ENCODE peak calls at places on chromosomes 6 and 20, in seven cellular contexts. W is H9; S is amniotic stem cell; A is adipocyte; B is heart left ventricle; K is stimulated activated CD4-positive, alpha-beta T cell treated with anti-CD3 and anti-CD28 coated beads, Interleukin-1b, Interleukin-23, amount 100 ng/mL, for 1 hour; Z is aorta. H is an unnamed sample.

GRCh38 chr20:56469077-56469449 is 636 bp downstream of the RTF2 start:
- DNase-seq in W (no peak), S (no peak), A (peak), B (no peak), K (no peak), Z (no peak), H (no peak)

GRCh38 chr20:42461321-42461720 is 728.4 kb downstream of the PTPRT start:
- DNase-seq in W (no peak), S (no peak), A (no peak), B (no peak), K (no peak), Z (no peak), H (no peak)

GRCh38 chr6:1612902-1613301 is 3.2 kb downstream of the FOXC1 start:
- DNase-seq in W (no peak), S (peak), A (peak), B (no peak), K (no peak), Z (no peak), H (peak)

GRCh38 chr6:137701942-137702341 is 165.1 kb upstream of the TNFAIP3 start:
- DNase-seq in W (no peak), S (no peak), A (no peak), B (no peak), K (no peak), Z (no peak), H (no peak)

GRCh38 chr6:133099573-133099972 is 141.6 kb upstream of the EYA4 start:
- DNase-seq in W (no peak), S (peak), A (peak), B (no peak), K (no peak), Z (no peak), H (no peak)

GRCh38 chr6:135887069-135887468 is 35.6 kb downstream of the PDE7B start:
- DNase-seq in W (no peak), S (no peak), A (no peak), B (no peak), K (no peak), Z (no peak), H (no peak)

GRCh38 chr6:77092971-77093370 is 370.3 kb downstream of the HTR1B start:
- DNase-seq in W (no peak), S (no peak), A (peak), B (no peak), K (no peak), Z (no peak), H (no peak)

GRCh38 chr6:157764346-157765068 is 58.5 kb upstream of the SNX9 start:
- DNase-seq in W (no peak), S (peak), A (peak), B (peak), K (peak), Z (peak), H (peak)

GRCh38 chr6:134984821-134985220 is 34.9 kb upstream of the ALDH8A1 start:
- DNase-seq in W (no peak), S (no peak), A (peak), B (no peak), K (no peak), Z (no peak), H (no peak)

GRCh38 chr6:53752856-53753255 is 41.9 kb upstream of the LRRC1 start:
- DNase-seq in W (no peak), S (peak), A (peak), B (no peak), K (no peak), Z (no peak), H (peak)

GRCh38 chr20:59159091-59159821 is 4.4 kb upstream of the ZNF831 start:
- DNase-seq in W (peak), S (no peak), A (no peak), B (no peak), K (no peak), Z (no peak), H (no peak)

GRCh38 chr6:2823104-2823850 is 18.4 kb downstream of the SERPINB1 start:
- DNase-seq in W (no peak), S (no peak), A (no peak), B (no peak), K (no peak), Z (no peak), H (no peak)

GRCh38 chr6:118397653-118398052 is 150.4 kb upstream of the PLN start:
- DNase-seq in W (no peak), S (no peak), A (no peak), B (no peak), K (no peak), Z (no peak), H (no peak)

GRCh38 chr6:84426002-84426705 is 198.7 kb upstream of the CEP162 start:
- DNase-seq in W (no peak), S (no peak), A (no peak), B (no peak), K (no peak), Z (no peak), H (no peak)

GRCh38 chr6:15997751-15998388 is 131.0 kb upstream of the MYLIP start:
- DNase-seq in W (no peak), S (no peak), A (no peak), B (no peak), K (no peak), Z (no peak), H (no peak)

GRCh38 chr6:7373739-7374138 is 15.8 kb downstream of the CAGE1 start:
- DNase-seq in W (no peak), S (no peak), A (no peak), B (no peak), K (no peak), Z (no peak), H (no peak)

GRCh38 chr6:106053484-106053883 is 32.7 kb upstream of the PRDM1 start:
- DNase-seq in W (no peak), S (no peak), A (no peak), B (no peak), K (no peak), Z (no peak), H (no peak)

GRCh38 chr6:135182993-135183531 is 2.0 kb downstream of the MYB start:
- DNase-seq in W (peak), S (no peak), A (peak), B (peak), K (peak), Z (peak), H (no peak)

GRCh38 chr20:26135325-26136110 is 438.9 kb upstream of the ZNF337 start:
- DNase-seq in W (no peak), S (no peak), A (no peak), B (no peak), K (no peak), Z (no peak), H (no peak)

GRCh38 chr6:135222623-135223022 is 41.5 kb downstream of the MYB start:
- DNase-seq in W (no peak), S (no peak), A (no peak), B (no peak), K (no peak), Z (no peak), H (no peak)

GRCh38 chr20:57543754-57544153 is 17.2 kb upstream of the PCK1 start:
- DNase-seq in W (no peak), S (no peak), A (no peak), B (no peak), K (no peak), Z (no peak), H (no peak)

GRCh38 chr20:22861990-22862389 is 173.1 kb upstream of the SSTR4 start:
- DNase-seq in W (no peak), S (no peak), A (no peak), B (peak), K (no peak), Z (no peak), H (no peak)

GRCh38 chr6:11604215-11604614 is 66.7 kb downstream of the TMEM170B start:
- DNase-seq in W (no peak), S (no peak), A (no peak), B (no peak), K (no peak), Z (no peak), H (no peak)

GRCh38 chr6:114125597-114125996 is 154.6 kb upstream of the HDAC2 start:
- DNase-seq in W (no peak), S (no peak), A (no peak), B (no peak), K (no peak), Z (no peak), H (no peak)

GRCh38 chr6:45663181-45664180 is 285.7 kb upstream of the SUPT3H start:
- DNase-seq in W (peak), S (no peak), A (no peak), B (peak), K (no peak), Z (no peak), H (no peak)

GRCh38 chr6:28137458-28138020 is 4.1 kb upstream of the ZKSCAN8 start:
- DNase-seq in W (no peak), S (no peak), A (peak), B (no peak), K (no peak), Z (no peak), H (no peak)

GRCh38 chr6:114281496-114281895 is 61.3 kb downstream of the HS3ST5 start:
- DNase-seq in W (no peak), S (no peak), A (peak), B (no peak), K (no peak), Z (no peak), H (no peak)

GRCh38 chr6:5619249-5619648 is 357.9 kb downstream of the FARS2 start:
- DNase-seq in W (no peak), S (no peak), A (no peak), B (no peak), K (no peak), Z (no peak), H (no peak)

GRCh38 chr6:113686049-113686448 is 171.1 kb upstream of the MARCKS start:
- DNase-seq in W (no peak), S (no peak), A (no peak), B (no peak), K (no peak), Z (no peak), H (no peak)

GRCh38 chr6:112372213-112372806 is 25.2 kb downstream of the RFPL4B start:
- DNase-seq in W (no peak), S (no peak), A (peak), B (no peak), K (no peak), Z (no peak), H (peak)

GRCh38 chr6:153312633-153313032 is 181.6 kb upstream of the RGS17 start:
- DNase-seq in W (peak), S (no peak), A (peak), B (no peak), K (no peak), Z (peak), H (peak)

GRCh38 chr6:17907467-17908229 is 79.8 kb downstream of the KIF13A start:
- DNase-seq in W (no peak), S (peak), A (peak), B (peak), K (no peak), Z (peak), H (peak)

GRCh38 chr20:46791722-46792416 is 82.4 kb downstream of the SLC2A10 start:
- DNase-seq in W (no peak), S (no peak), A (no peak), B (no peak), K (no peak), Z (no peak), H (no peak)

GRCh38 chr6:98137391-98137790 is 697.0 kb upstream of the POU3F2 start:
- DNase-seq in W (peak), S (no peak), A (no peak), B (no peak), K (no peak), Z (no peak), H (no peak)

GRCh38 chr6:32176476-32177181 is 745 bp upstream of the AGPAT1 start:
- DNase-seq in W (no peak), S (peak), A (peak), B (no peak), K (no peak), Z (peak), H (no peak)

GRCh38 chr6:118945217-118945616 is 10.3 kb upstream of the MCM9 start:
- DNase-seq in W (no peak), S (no peak), A (no peak), B (no peak), K (no peak), Z (no peak), H (no peak)

GRCh38 chr20:53829706-53830521 is 236.3 kb upstream of the ZNF217 start:
- DNase-seq in W (no peak), S (no peak), A (peak), B (no peak), K (no peak), Z (no peak), H (peak)

GRCh38 chr20:23655551-23656211 is 17.9 kb upstream of the CST3 start:
- DNase-seq in W (no peak), S (no peak), A (peak), B (peak), K (no peak), Z (no peak), H (peak)